ENCODE peak calls at places on chromosomes 1 and 21, in seven cellular contexts. J is progenitor cell of endocrine pancreas; S is activated T-cell treated with anti-CD3 and anti-CD28 coated beads, Interleukin-2, amount 50 U/mL, for 48 hours; N is activated naive CD8-positive, alpha-beta T cell treated with anti-CD3 and anti-CD28 coated beads, Interleukin-2, amount 50 U/mL, for 24 hours; P is Calu3; I is HAP-1; T is stimulated activated naive B cell treated with anti-CD40 and anti-IgM and Interleukin-4, amounts not matched to agents 10 μg/mL and 1 μg/mL and 100 μg/mL, for 72 hours. B is an unnamed sample.

GRCh38 chr1:201461193-201461657 is 7.8 kb downstream of the PHLDA3 start:
- DNase-seq in J (no peak), S (no peak), N (no peak), P (peak), I (no peak), T (no peak), B (no peak)

GRCh38 chr1:19412654-19413053 is 72.7 kb downstream of the CAPZB start:
- DNase-seq in J (no peak), S (no peak), N (no peak), P (no peak), I (no peak), T (no peak), B (no peak)

GRCh38 chr1:11524465-11525150 is 45.7 kb downstream of the DISP3 start:
- DNase-seq in J (no peak), S (no peak), N (no peak), P (no peak), I (peak), T (no peak), B (no peak)

GRCh38 chr1:88655685-88656299 is 28.3 kb upstream of the PKN2 start:
- DNase-seq in J (no peak), S (no peak), N (no peak), P (no peak), I (no peak), T (no peak), B (peak)

GRCh38 chr1:14969006-14969405 is 184.5 kb upstream of the TMEM51 start:
- DNase-seq in J (no peak), S (peak), N (peak), P (no peak), I (no peak), T (no peak), B (no peak)

GRCh38 chr1:203306970-203307541 is 1.7 kb downstream of the BTG2 start:
- DNase-seq in J (no peak), S (peak), N (peak), P (no peak), I (peak), T (no peak), B (no peak)

GRCh38 chr1:170583186-170583585 is 51.2 kb downstream of the GORAB start:
- DNase-seq in J (no peak), S (no peak), N (no peak), P (no peak), I (no peak), T (no peak), B (no peak)

GRCh38 chr21:34762761-34763160 is 94.0 kb downstream of the CLIC6 start:
- DNase-seq in J (no peak), S (no peak), N (no peak), P (no peak), I (no peak), T (no peak), B (no peak)

GRCh38 chr1:214864896-214865688 is 217.4 kb upstream of the KCNK2 start:
- DNase-seq in J (no peak), S (no peak), N (no peak), P (peak), I (no peak), T (no peak), B (no peak)

B was measured in cerebellum.